ENCODE peak calls at places on chromosomes 5 and 9, in ten cellular contexts. Y, R, O, V, P, C, Q, S, I and W are unnamed samples.
A peak's percentile ranks its signal among the peaks of the same experiment; 100 is the strongest.

GRCh38 chr9:131776473-131776872 is 36.6 kb upstream of the RAPGEF1 start:
- DNase-seq in Y (no peak), I (no peak), O (no peak), R (peak; percentile 35), C (peak; percentile 8), Q (no peak), V (peak; percentile 36), S (no peak), P (peak; percentile 91), W (peak; percentile 10)

GRCh38 chr9:135849186-135849585 is 58.2 kb downstream of the CAMSAP1 start:
- DNase-seq in I (no peak), S (no peak), R (no peak), Y (no peak), O (no peak), V (no peak), C (no peak), P (peak; percentile 26), Q (no peak), W (no peak)

GRCh38 chr5:55509768-55510522 is 24.8 kb downstream of the PLPP1 start:
- DNase-seq in Y (no peak), C (no peak), I (no peak), P (no peak), V (peak; percentile 19), O (no peak), S (no peak), R (no peak), Q (no peak), W (no peak)

GRCh38 chr9:125998837-125999503 is 251.8 kb downstream of the PBX3 start:
- DNase-seq in P (no peak), Y (no peak), C (no peak), O (no peak), S (peak; percentile 25), R (no peak), I (peak; percentile 32), Q (no peak), V (no peak), W (no peak)

GRCh38 chr5:130068988-130069387 is 164.7 kb downstream of the CHSY3 start:
- DNase-seq in S (no peak), R (no peak), P (no peak), I (no peak), V (no peak), C (no peak), Q (no peak), Y (no peak), O (no peak), W (no peak)

GRCh38 chr5:132876020-132876759 is 2.7 kb downstream of the LEAP2 start:
- DNase-seq in R (peak; percentile 72), Y (no peak), Q (no peak), S (no peak), C (no peak), P (no peak), I (no peak), O (no peak), V (peak; percentile 69), W (no peak)

GRCh38 chr5:59832577-59833301 is 60.8 kb downstream of the PDE4D start:
- DNase-seq in P (no peak), O (no peak), C (no peak), Y (no peak), Q (no peak), R (no peak), S (no peak), I (no peak), V (no peak), W (no peak)

GRCh38 chr5:148807845-148808244 is 18.6 kb upstream of the ADRB2 start:
- DNase-seq in S (no peak), Y (no peak), V (no peak), C (no peak), Q (no peak), O (no peak), I (peak; percentile 51), R (peak; percentile 31), P (no peak), W (no peak)

GRCh38 chr9:131839281-131840084 is 99.6 kb upstream of the RAPGEF1 start:
- DNase-seq in I (no peak), Y (no peak), V (peak; percentile 65), O (no peak), R (peak; percentile 80), C (peak; percentile 39), S (no peak), P (no peak), Q (peak; percentile 41), W (peak; percentile 38)

GRCh38 chr9:108272350-108272899 is 583.4 kb downstream of the ACTL7B start:
- DNase-seq in R (peak; percentile 24), I (peak; percentile 53), C (no peak), Y (no peak), P (peak; percentile 60), O (peak; percentile 48), V (peak; percentile 39), Q (no peak), S (no peak), W (no peak)

GRCh38 chr5:132055808-132056609 is 4.4 kb upstream of the IL3 start:
- DNase-seq in Q (peak; percentile 16), C (peak; percentile 45), V (no peak), Y (peak; percentile 64), O (no peak), P (no peak), S (peak; percentile 53), R (no peak), I (peak; percentile 24), W (peak; percentile 43)

GRCh38 chr9:126690431-126691051 is 76.8 kb downstream of the LMX1B start:
- DNase-seq in V (no peak), Q (no peak), C (peak; percentile 58), R (no peak), P (peak; percentile 84), O (no peak), S (no peak), Y (no peak), I (no peak), W (peak; percentile 29)

GRCh38 chr9:91577540-91577939 is 153.9 kb upstream of the NFIL3 start:
- DNase-seq in I (no peak), R (peak; percentile 26), S (no peak), Q (no peak), V (no peak), C (no peak), O (no peak), P (no peak), Y (no peak), W (no peak)

GRCh38 chr5:150703767-150704166 is 2.9 kb upstream of the RBM22 start:
- DNase-seq in V (peak; percentile 28), P (no peak), S (no peak), Q (no peak), Y (no peak), R (no peak), C (no peak), I (no peak), O (no peak), W (no peak)

GRCh38 chr5:156052697-156053455 is 274.1 kb upstream of the SGCD start:
- DNase-seq in V (no peak), P (no peak), Y (no peak), S (no peak), R (no peak), C (no peak), I (no peak), O (no peak), Q (no peak), W (no peak)

GRCh38 chr9:81592890-81593271 is 96.5 kb downstream of the TLE1 start:
- DNase-seq in C (no peak), P (no peak), S (peak; percentile 79), O (peak; percentile 25), I (no peak), Y (peak; percentile 90), R (no peak), V (no peak), Q (no peak), W (no peak)

GRCh38 chr9:88852794-88853193 is 138.5 kb upstream of the S1PR3 start:
- DNase-seq in S (no peak), R (peak; percentile 90), Y (no peak), I (no peak), Q (no peak), C (no peak), P (peak; percentile 25), V (peak; percentile 95), O (peak; percentile 39), W (no peak)

GRCh38 chr9:6687180-6687579 is 41.7 kb upstream of the GLDC start:
- DNase-seq in P (no peak), O (no peak), S (no peak), R (no peak), V (no peak), I (no peak), Q (no peak), Y (no peak), C (no peak), W (no peak)

GRCh38 chr9:136545065-136545965 is 533 bp downstream of the NOTCH1 start:
- DNase-seq in V (no peak), C (peak; percentile 52), Y (no peak), O (no peak), S (no peak), Q (peak; percentile 46), R (no peak), P (no peak), I (no peak), W (no peak)

GRCh38 chr5:123132330-123132729 is 43.3 kb downstream of the PRDM6 start:
- DNase-seq in V (peak; percentile 18), C (no peak), P (no peak), I (no peak), Q (no peak), S (no peak), O (no peak), Y (no peak), R (no peak), W (no peak)
- H3K27me3 ChIP-seq in V (no peaks in the 10 kb centered on the region), C (no peaks in the 10 kb centered on the region), P (no peaks in the 10 kb centered on the region), I (no peaks in the 10 kb centered on the region), Q (peaks cover 3% of the 10 kb centered on the region), S (no peaks in the 10 kb centered on the region), O (no peaks in the 10 kb centered on the region), Y (no peaks in the 10 kb centered on the region), R (no peaks in the 10 kb centered on the region), W (peaks cover 8% of the 10 kb centered on the region)

GRCh38 chr5:168886153-168886552 is 307.0 kb upstream of the PANK3 start:
- DNase-seq in Q (no peak), V (no peak), Y (no peak), S (no peak), C (no peak), I (no peak), O (no peak), P (no peak), R (no peak), W (no peak)
- H3K27ac ChIP-seq in Q (no peak overlapping the region), V (no peak overlapping the region), Y (no peak overlapping the region), S (no peak overlapping the region), C (no peak overlapping the region), I (no peak overlapping the region), O (no peak overlapping the region), P (no peak overlapping the region), R (no peak overlapping the region), W (no peak overlapping the region)

GRCh38 chr5:170420809-170421412 is 31.7 kb upstream of the KCNMB1 start:
- DNase-seq in R (peak; percentile 61), S (peak; percentile 73), I (no peak), C (peak; percentile 59), Q (peak; percentile 33), Y (peak; percentile 82), O (peak; percentile 91), P (peak; percentile 89), V (peak; percentile 67), W (peak; percentile 30)
- H3K27me3 ChIP-seq in R (peaks cover 5% of the 10 kb centered on the region), S (peaks cover 4% of the 10 kb centered on the region), I (peaks cover 13% of the 10 kb centered on the region), C (no peaks in the 10 kb centered on the region), Q (no peaks in the 10 kb centered on the region), Y (no peaks in the 10 kb centered on the region), O (no peaks in the 10 kb centered on the region), P (no peaks in the 10 kb centered on the region), V (peaks cover 7% of the 10 kb centered on the region), W (no peaks in the 10 kb centered on the region)

GRCh38 chr5:157511656-157512644 is 51.9 kb downstream of the NIPAL4 start:
- DNase-seq in R (peak; percentile 98), Q (no peak), C (no peak), S (peak; percentile 99), P (peak; percentile 35), I (peak; percentile 78), O (peak; percentile 97), V (peak; percentile 98), Y (peak; percentile 98), W (no peak)
- H3K27ac ChIP-seq in R (peak overlapping the region; percentile 71), Q (no peak overlapping the region), C (no peak overlapping the region), S (peak overlapping the region; percentile 63), P (no peak overlapping the region), I (peak overlapping the region; percentile 33), O (peak overlapping the region; percentile 73), V (peak overlapping the region; percentile 57), Y (peak overlapping the region; percentile 93), W (no peak overlapping the region)